ENCODE peak calls at places on chromosome 15, in four cellular contexts. E is lung, K is choroid plexus epithelial cell, X is astrocyte of the cerebellum. Y is an unnamed sample.

GRCh38 chr15:95134306-95135100 is 903.1 kb downstream of the MCTP2 start:
- DNase-seq in X (no peak), K (no peak), E (no peak), Y (no peak)

GRCh38 chr15:29889545-29890329 is 67.5 kb upstream of the TJP1 start:
- DNase-seq in E (no peak), X (no peak), K (no peak), Y (no peak)

GRCh38 chr15:51737538-51738305 is at the start of gene LYSMD2:
- DNase-seq in K (peak; percentile 25), X (no peak), E (peak; percentile 70), Y (no peak)

GRCh38 chr15:59958288-59958687 is 45.8 kb upstream of the FOXB1 start:
- DNase-seq in X (no peak), E (no peak), K (no peak), Y (no peak)

GRCh38 chr15:60843482-60843881 is 364.5 kb upstream of the ICE2 start:
- DNase-seq in X (no peak), K (no peak), E (no peak), Y (no peak)

GRCh38 chr15:36808401-36809160 is 229.2 kb downstream of the CDIN1 start:
- DNase-seq in K (peak; percentile 60), E (no peak), X (no peak), Y (no peak)

GRCh38 chr15:81784751-81785150 is 261.1 kb downstream of the MEX3B start:
- DNase-seq in X (no peak), E (no peak), K (no peak), Y (no peak)

GRCh38 chr15:31372635-31373091 is 46.0 kb downstream of the KLF13 start:
- DNase-seq in K (peak; percentile 87), E (no peak), X (no peak), Y (peak; percentile 63)

GRCh38 chr15:42081463-42081830 is 12.9 kb downstream of the PLA2G4D start:
- DNase-seq in E (no peak), X (no peak), K (no peak), Y (no peak)

GRCh38 chr15:68258684-68259083 is 18.9 kb upstream of the FEM1B start:
- DNase-seq in X (no peak), E (no peak), K (peak; percentile 66), Y (no peak)

GRCh38 chr15:55846108-55846707 is 103.3 kb upstream of the PRTG start:
- DNase-seq in K (peak; percentile 93), X (peak; percentile 67), E (peak; percentile 38), Y (peak; percentile 89)

GRCh38 chr15:59885832-59886231 is 118.3 kb upstream of the FOXB1 start:
- DNase-seq in E (no peak), X (no peak), K (no peak), Y (peak; percentile 7)

GRCh38 chr15:78266229-78266628 is 1.9 kb downstream of the DNAJA4 start:
- DNase-seq in K (no peak), X (no peak), E (no peak), Y (no peak)

GRCh38 chr15:44157679-44158078 is 37.4 kb downstream of the FRMD5 start:
- DNase-seq in X (peak; percentile 87), E (no peak), K (peak; percentile 96), Y (peak; percentile 50)

GRCh38 chr15:90934256-90934948 is 683 bp upstream of the UNC45A start:
- DNase-seq in K (peak; percentile 89), X (peak; percentile 64), E (peak; percentile 84), Y (peak; percentile 65)

GRCh38 chr15:40338041-40338657 is 2.6 kb downstream of the CCDC9B start:
- DNase-seq in K (peak; percentile 82), E (peak; percentile 74), X (no peak), Y (no peak)

GRCh38 chr15:42118650-42119531 is 24.5 kb upstream of the PLA2G4D start:
- DNase-seq in X (no peak), E (no peak), K (peak; percentile 37), Y (no peak)

GRCh38 chr15:49686626-49687025 is 65.8 kb downstream of the DTWD1 start:
- DNase-seq in E (no peak), K (peak; percentile 9), X (peak; percentile 15), Y (no peak)

GRCh38 chr15:67240235-67241131 is 14.0 kb downstream of the AAGAB start:
- DNase-seq in X (no peak), E (no peak), K (no peak), Y (no peak)

GRCh38 chr15:23073890-23074631 is 34.7 kb upstream of the TUBGCP5 start:
- DNase-seq in X (no peak), K (peak; percentile 4), E (no peak), Y (no peak)

GRCh38 chr15:65396965-65397317 is 19.1 kb upstream of the IGDCC3 start:
- DNase-seq in K (no peak), X (no peak), E (no peak), Y (no peak)

GRCh38 chr15:35958021-35958420 is 412.1 kb upstream of the DPH6 start:
- DNase-seq in E (no peak), X (peak; percentile 26), K (peak; percentile 26), Y (no peak)

GRCh38 chr15:83011271-83012037 is at the start of gene C15orf40:
- DNase-seq in X (peak; percentile 73), K (peak; percentile 93), E (peak; percentile 92), Y (peak; percentile 66)
- H3K4me3 ChIP-seq in X (peak within 1 kb of the TSS; percentile 70), K (peak within 1 kb of the TSS; percentile 99), E (peak within 1 kb of the TSS; percentile 100), Y (peak within 1 kb of the TSS; percentile 93)

GRCh38 chr15:99172989-99173388 is 68.1 kb downstream of the SYNM start:
- DNase-seq in E (peak; percentile 15), X (no peak), K (no peak), Y (no peak)

GRCh38 chr15:99172171-99172570 is 67.3 kb downstream of the SYNM start:
- DNase-seq in X (no peak), K (no peak), E (peak; percentile 6), Y (no peak)

GRCh38 chr15:99169769-99170311 is 65.0 kb downstream of the SYNM start:
- DNase-seq in E (no peak), X (peak; percentile 42), K (peak; percentile 65), Y (no peak)

GRCh38 chr15:99168601-99169580 is 64.0 kb downstream of the SYNM start:
- DNase-seq in K (no peak), E (no peak), X (no peak), Y (no peak)

DNA sequence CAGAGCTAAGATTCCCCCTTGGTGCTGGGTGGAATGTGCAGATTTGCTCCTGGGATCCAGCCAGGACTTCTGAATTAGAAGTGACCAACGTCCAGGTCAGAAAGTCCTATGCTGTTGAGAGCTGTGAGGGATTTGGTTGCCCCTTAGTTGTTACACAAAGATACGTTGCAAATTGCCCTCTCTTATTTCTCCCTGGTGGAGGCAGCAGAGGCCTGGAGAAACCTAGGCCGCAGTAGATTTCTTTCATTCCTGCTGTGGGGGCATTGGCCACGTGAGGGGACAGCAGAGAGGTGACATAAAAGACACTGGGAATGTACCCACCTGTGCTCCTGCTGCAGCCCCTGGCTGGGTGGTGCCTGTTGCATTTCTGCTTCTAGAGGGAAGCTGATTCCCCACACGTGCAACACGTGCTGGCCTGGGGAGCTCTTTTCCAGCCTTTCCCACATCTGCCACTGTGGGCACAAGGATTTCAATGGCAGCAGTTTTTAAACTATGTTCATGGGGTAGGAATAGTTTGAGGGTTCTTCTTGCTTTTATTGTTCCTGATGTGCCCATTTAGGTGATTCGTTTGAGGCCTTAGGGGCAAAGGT is 65.7 kb downstream of the SYNM start:
- DNase-seq in E (peak; percentile 9), K (no peak), X (no peak), Y (no peak)
- TF ChIP-seq CTCF in E (no peak), K (no peak), X (peak; percentile 14), Y (no peak)

DNA sequence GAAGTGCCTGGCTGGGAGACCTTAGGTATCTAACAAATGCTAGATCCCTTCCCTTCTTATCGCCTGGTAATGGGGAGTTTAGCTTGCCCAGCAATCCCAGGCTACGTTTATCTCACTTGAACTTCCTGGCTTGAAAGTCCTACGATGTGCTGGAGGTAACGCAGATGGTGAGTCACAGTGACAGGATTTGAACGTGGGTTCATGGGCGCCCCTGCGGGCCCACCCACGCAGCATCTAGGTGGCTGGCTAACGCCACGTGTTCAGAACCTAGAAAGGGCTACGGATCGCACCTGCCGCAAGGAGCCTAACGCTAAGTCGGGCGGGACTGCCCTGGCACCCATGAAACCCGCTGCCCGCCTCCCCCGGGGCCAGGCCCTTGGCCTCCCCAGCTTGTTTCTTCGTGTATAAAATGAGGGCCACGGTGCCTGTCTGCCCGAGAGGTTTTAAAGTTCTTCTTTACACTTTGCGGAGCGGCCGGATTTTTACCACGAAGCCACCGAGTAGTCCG is 600 bp upstream of the USP3 start:
- DNase-seq in X (no peak), E (peak; percentile 64), K (peak; percentile 79), Y (no peak)
- H3K4me3 ChIP-seq in X (peak overlapping the region; percentile 75), E (peak overlapping the region; percentile 55), K (peak overlapping the region; percentile 92), Y (peak overlapping the region; percentile 87)

DNA sequence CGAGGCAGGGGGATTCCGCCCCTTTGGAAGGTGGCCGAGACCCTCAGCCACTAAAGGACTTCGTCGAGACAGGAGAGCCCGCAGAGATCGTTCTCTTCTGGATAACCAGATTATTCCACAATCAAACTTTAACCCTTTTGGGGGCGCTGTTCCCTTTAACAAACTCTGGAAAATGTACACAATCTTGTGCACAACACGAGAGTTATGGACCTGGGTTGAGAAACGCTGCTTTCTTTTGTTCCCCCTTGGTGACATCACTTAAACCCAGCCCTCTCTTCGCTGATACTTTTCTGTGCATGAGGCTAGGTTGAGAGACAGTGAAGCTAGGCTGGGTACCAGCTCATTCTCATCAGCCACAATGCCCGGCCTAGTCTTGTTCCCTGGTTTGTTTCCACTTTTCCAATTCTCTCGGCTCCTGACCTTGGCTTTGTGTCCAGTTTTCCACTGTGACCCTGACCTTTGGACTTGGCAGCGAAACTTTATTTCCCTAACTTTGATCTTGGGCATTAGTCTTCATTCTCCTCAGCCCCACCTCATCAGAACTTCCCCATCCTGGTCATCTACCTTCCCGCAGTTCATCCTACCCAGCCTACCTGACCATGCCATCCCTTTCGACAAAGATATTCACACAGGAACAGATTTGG is 797 bp upstream of the ADPGK start:
- DNase-seq in K (peak; percentile 92), E (peak; percentile 65), X (peak; percentile 82), Y (peak; percentile 70)
- TF ChIP-seq CTCF in K (peak; percentile 57), E (peak; percentile 11), X (peak; percentile 53), Y (peak; percentile 52)

GRCh38 chr15:74130089-74130848 is at the start of gene ISLR2:
- DNase-seq in K (no peak), E (no peak), X (no peak), Y (no peak)
- H3K4me3 ChIP-seq in K (peak within 1 kb of the TSS; percentile 32), E (no peak within 1 kb of the TSS), X (no peak within 1 kb of the TSS), Y (no peak within 1 kb of the TSS)